ENCODE peak calls at places on chromosomes 12 and 14, in nine cellular contexts. I is BE2C, A is ovary, T is heart left ventricle, N is lung, Q is adrenal gland, W is hepatocyte, K is HCT116, F is tibial nerve. P is an unnamed sample.

GRCh38 chr12:103580026-103580425 is 7.0 kb upstream of the STAB2 start:
- DNase-seq in I (no peak), A (no peak), T (no peak), N (no peak), Q (no peak), W (no peak), K (no peak), F (no peak), P (no peak)

GRCh38 chr12:98352218-98352811 is 163.1 kb upstream of the TMPO start:
- DNase-seq in I (no peak), A (no peak), T (no peak), N (no peak), Q (no peak), W (peak; percentile 43), K (peak; percentile 18), F (no peak), P (peak; percentile 62)

GRCh38 chr14:74712499-74713394 is at the start of the genes AREL1 and FCF1:
- DNase-seq in I (peak; percentile 83), A (peak; percentile 75), T (peak; percentile 83), N (peak; percentile 88), Q (peak; percentile 89), W (peak; percentile 93), K (peak; percentile 85), F (peak; percentile 58), P (peak; percentile 92)

GRCh38 chr14:101876539-101876938 is 87.8 kb upstream of the DYNC1H1 start:
- DNase-seq in I (peak; percentile 92), A (no peak), T (peak; percentile 92), N (peak; percentile 66), Q (peak; percentile 85), W (peak; percentile 67), K (no peak), F (peak; percentile 47), P (no peak)

GRCh38 chr14:94040796-94041195 is 14.7 kb downstream of the OTUB2 start:
- DNase-seq in I (no peak), A (no peak), T (no peak), N (no peak), Q (peak; percentile 58), W (no peak), K (no peak), F (no peak), P (no peak)

GRCh38 chr12:106919910-106920544 is 35.7 kb upstream of the TMEM263 start:
- DNase-seq in I (peak; percentile 36), A (no peak), T (no peak), N (no peak), Q (no peak), W (peak; percentile 73), K (peak; percentile 34), F (no peak), P (no peak)

GRCh38 chr14:100375273-100375962 is 52.3 kb downstream of the SLC25A47 start:
- DNase-seq in I (peak; percentile 51), A (peak; percentile 55), T (peak; percentile 80), N (peak; percentile 86), Q (peak; percentile 75), W (peak; percentile 79), K (peak; percentile 52), F (peak; percentile 45), P (peak; percentile 88)

GRCh38 chr14:79645753-79646362 is 565.4 kb downstream of the DIO2 start:
- DNase-seq in I (no peak), A (no peak), T (no peak), N (no peak), Q (no peak), W (no peak), K (no peak), F (no peak), P (no peak)

GRCh38 chr14:89575386-89576061 is 158.5 kb upstream of the FOXN3 start:
- DNase-seq in I (no peak), A (no peak), T (no peak), N (no peak), Q (no peak), W (no peak), K (no peak), F (no peak), P (no peak)

DNA sequence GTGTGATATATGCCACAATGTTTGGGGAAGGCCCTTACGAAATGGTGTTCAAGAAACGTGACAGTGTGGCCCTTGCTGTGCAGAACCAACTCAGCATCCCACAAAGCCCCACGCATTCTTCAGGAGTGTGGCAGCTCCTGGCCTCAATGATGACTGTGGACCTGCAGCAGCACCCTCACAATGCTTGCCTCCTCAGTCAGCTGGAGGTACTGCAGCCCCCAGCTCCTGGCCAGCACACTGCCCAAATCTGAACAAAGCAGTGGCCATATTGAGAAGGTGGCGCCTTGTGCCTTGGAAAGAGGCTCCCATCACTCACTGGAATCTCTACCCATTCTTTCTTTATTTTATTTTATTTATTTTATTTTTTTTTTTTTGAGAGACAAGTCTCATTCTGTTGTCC is 10.4 kb downstream of the POLE2 start:
- DNase-seq in I (no peak), A (no peak), T (no peak), N (no peak), Q (no peak), W (no peak), K (no peak), F (no peak), P (peak; percentile 61)
- TF ChIP-seq CTCF in I (no peak), A (no peak), T (no peak), N (no peak), Q (no peak), W (no peak), K (peak; percentile 28), F (no peak), P (peak; percentile 47)

DNA sequence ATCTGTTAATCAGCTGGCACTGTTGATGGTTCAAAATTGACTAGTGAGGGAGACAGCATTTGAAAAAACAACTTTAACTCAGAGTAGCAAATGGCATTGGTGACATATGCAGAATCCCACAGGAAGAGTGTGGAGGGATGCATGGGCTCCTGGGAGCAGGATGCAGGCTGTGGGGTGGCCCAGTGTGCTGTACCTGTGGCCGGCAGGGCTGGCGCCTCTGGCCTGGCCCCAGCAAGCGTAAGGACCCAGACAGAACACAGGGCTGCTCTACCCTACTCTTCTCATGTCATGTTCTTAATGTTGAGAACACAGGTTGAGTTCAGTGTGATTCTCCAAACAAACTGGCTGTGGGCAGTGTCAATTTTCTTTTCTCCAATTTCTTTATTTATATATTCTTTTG is 33.4 kb downstream of the DDX51 start:
- DNase-seq in I (no peak), A (no peak), T (no peak), N (no peak), Q (no peak), W (no peak), K (no peak), F (no peak), P (peak; percentile 13)
- H3K36me3 ChIP-seq in I (peaks cover 31% of the 10 kb centered on the region), A (no peaks in the 10 kb centered on the region), T (peaks cover 11% of the 10 kb centered on the region), N (peaks cover 4% of the 10 kb centered on the region), Q (peaks cover 48% of the 10 kb centered on the region), W (no peaks in the 10 kb centered on the region), K (peaks cover 4% of the 10 kb centered on the region), F (no peaks in the 10 kb centered on the region), P (peaks cover 56% of the 10 kb centered on the region)

GRCh38 chr12:46524778-46525177 is 152.2 kb upstream of the SLC38A2 start:
- DNase-seq in I (peak; percentile 83), A (peak; percentile 83), T (peak; percentile 97), N (peak; percentile 65), Q (peak; percentile 65), W (peak; percentile 70), K (no peak), F (peak; percentile 54), P (no peak)
- H3K4me1 ChIP-seq in I (peaks cover 28% of the 10 kb centered on the region), A (peaks cover 31% of the 10 kb centered on the region), T (peaks cover 40% of the 10 kb centered on the region), N (peaks cover 9% of the 10 kb centered on the region), Q (no peaks in the 10 kb centered on the region), W (peaks cover 24% of the 10 kb centered on the region), K (peaks cover 50% of the 10 kb centered on the region), F (no peaks in the 10 kb centered on the region), P (no peaks in the 10 kb centered on the region)

DNA sequence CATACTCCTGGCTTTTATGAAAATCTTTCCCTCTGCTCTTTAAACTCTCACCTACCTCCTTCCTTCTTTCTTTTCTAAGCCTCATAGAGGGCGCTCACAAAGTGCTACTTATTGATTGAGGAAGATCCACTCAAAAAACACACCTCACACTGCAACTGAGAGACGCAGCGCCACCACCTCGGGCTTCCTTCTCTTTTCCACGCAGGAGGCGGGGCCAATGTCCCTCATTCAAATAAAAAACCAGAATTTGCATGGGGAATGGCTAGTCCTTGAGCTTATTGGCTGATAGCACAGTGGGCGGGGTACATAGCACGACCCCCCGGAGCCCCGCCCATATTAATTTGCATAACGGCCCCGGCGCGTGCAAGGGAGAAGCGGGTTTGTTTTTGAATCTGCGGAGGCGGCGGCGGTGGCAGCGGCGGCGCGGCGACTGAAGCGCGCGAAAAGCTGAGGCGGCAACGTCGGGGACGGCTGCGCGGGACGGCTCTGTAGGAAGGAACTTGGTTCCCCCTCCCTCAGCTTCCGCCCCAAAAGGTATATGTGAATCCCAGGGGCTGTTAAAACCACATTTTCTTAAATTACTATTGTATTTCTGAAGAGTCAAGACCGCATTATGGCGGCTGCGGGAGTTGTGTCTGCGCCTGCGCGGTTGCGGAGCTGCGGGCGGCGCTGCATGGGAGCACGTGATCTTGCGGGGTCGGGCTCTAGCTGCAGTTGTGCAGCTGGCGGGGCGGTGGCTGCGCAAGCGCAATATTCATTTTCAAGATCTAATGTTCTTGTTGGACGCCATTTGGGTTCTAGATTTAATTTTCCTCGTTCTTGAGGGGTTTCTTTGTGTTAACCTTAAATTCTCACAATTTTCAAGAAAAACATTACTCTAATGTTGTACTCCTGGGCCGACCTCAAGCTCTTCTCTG is at the start of gene ATF7IP:
- DNase-seq in I (peak; percentile 96), A (peak; percentile 93), T (peak; percentile 96), N (peak; percentile 96), Q (peak; percentile 97), W (peak; percentile 99), K (peak; percentile 90), F (peak; percentile 95), P (peak; percentile 99)
- TF ChIP-seq CTCF in I (peak; percentile 36), A (peak; percentile 7), T (peak; percentile 57), N (peak; percentile 17), Q (no peak), W (peak; percentile 41), K (peak; percentile 36), F (peak; percentile 39), P (peak; percentile 65)

DNA sequence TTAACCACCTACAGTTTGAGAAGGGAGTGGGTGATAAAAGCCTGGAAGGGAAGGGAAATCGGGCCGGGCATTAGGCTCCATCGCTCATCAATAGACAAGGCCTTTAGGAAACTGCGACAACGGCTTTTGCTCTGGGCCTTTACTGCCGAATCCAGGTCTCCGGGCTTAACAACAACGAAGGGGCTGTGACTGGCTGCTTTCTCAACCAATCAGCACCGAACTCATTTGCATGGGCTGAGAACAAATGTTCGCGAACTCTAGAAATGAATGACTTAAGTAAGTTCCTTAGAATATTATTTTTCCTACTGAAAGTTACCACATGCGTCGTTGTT is 263 bp upstream of the RNU7-1 start:
- DNase-seq in I (peak; percentile 88), A (peak; percentile 81), T (peak; percentile 88), N (peak; percentile 87), Q (peak; percentile 92), W (peak; percentile 91), K (peak; percentile 89), F (peak; percentile 73), P (peak; percentile 96)
- H3K36me3 ChIP-seq in I (peaks cover 9% of the 10 kb centered on the region), A (no peaks in the 10 kb centered on the region), T (no peaks in the 10 kb centered on the region), N (no peaks in the 10 kb centered on the region), Q (no peaks in the 10 kb centered on the region), W (no peaks in the 10 kb centered on the region), K (peaks cover 4% of the 10 kb centered on the region), F (no peaks in the 10 kb centered on the region), P (peaks cover 37% of the 10 kb centered on the region)

P was measured in endodermal cell.